ENCODE peak calls at places on chromosomes 1 and 21, in nine cellular contexts. G is A549, R is IMR-90, O is body of pancreas, X is uterus, Y is H1, C is gastrocnemius medialis, N is adrenal gland, B is prostate gland. P is an unnamed sample.

GRCh38 chr1:13619909-13620308 is 36.3 kb downstream of the PDPN start:
- DNase-seq in R (no peak), N (no peak), X (peak), C (peak), O (peak), B (peak), G (no peak), Y (no peak), P (no peak)

GRCh38 chr1:229420765-229421164 is 13.1 kb downstream of the ACTA1 start:
- DNase-seq in O (no peak), R (no peak), Y (no peak), B (no peak), X (no peak), C (no peak), G (no peak), N (no peak), P (no peak)

GRCh38 chr1:113592223-113592622 is 167.1 kb downstream of the PHTF1 start:
- DNase-seq in R (no peak), O (no peak), B (no peak), X (no peak), N (no peak), C (no peak), G (no peak), Y (no peak), P (no peak)

GRCh38 chr21:34915364-34915834 is 133.7 kb downstream of the RUNX1 start:
- DNase-seq in G (no peak), N (no peak), R (peak), B (no peak), X (no peak), C (no peak), Y (no peak), O (no peak), P (no peak)

GRCh38 chr21:44920694-44921604 is at the start of gene ITGB2:
- DNase-seq in X (no peak), B (no peak), Y (no peak), N (no peak), C (no peak), O (no peak), R (no peak), G (no peak), P (peak)

GRCh38 chr1:203342192-203342940 is 8.6 kb downstream of the FMOD start:
- DNase-seq in O (peak), X (peak), B (peak), G (peak), R (peak), Y (no peak), N (peak), C (no peak), P (peak)

GRCh38 chr1:153742411-153743142 is 14.7 kb downstream of the INTS3 start:
- DNase-seq in B (no peak), G (no peak), N (peak), O (peak), X (no peak), C (no peak), R (peak), Y (no peak), P (no peak)

GRCh38 chr1:229887043-229887822 is 179.8 kb upstream of the GALNT2 start:
- DNase-seq in X (no peak), N (no peak), Y (no peak), B (no peak), G (no peak), R (no peak), O (peak), C (peak), P (peak)

GRCh38 chr1:203771901-203772301 is 6.9 kb downstream of the LAX1 start:
- DNase-seq in X (peak), Y (no peak), B (no peak), G (no peak), R (no peak), N (no peak), O (no peak), C (peak), P (no peak)

GRCh38 chr1:94614168-94614815 is 72.7 kb upstream of the F3 start:
- DNase-seq in C (no peak), R (no peak), B (no peak), Y (no peak), N (no peak), X (no peak), O (no peak), G (no peak), P (no peak)

GRCh38 chr1:207276465-207276864 is 45.0 kb upstream of the CD55 start:
- DNase-seq in R (no peak), C (no peak), B (no peak), G (no peak), N (no peak), X (no peak), Y (no peak), O (no peak), P (no peak)

GRCh38 chr1:62245201-62245600 is 50.6 kb downstream of the L1TD1 start:
- DNase-seq in C (no peak), Y (no peak), O (no peak), B (no peak), N (no peak), X (no peak), R (no peak), G (no peak), P (no peak)

GRCh38 chr1:235207202-235207565 is 46.1 kb upstream of the RBM34 start:
- DNase-seq in G (no peak), Y (no peak), R (no peak), B (no peak), X (no peak), N (no peak), O (no peak), C (no peak), P (no peak)

GRCh38 chr1:93526431-93526830 is 78.5 kb downstream of the FNBP1L start:
- DNase-seq in B (no peak), N (no peak), R (no peak), Y (no peak), O (no peak), X (no peak), C (no peak), G (no peak), P (no peak)

GRCh38 chr21:41895643-41896493 is 16.7 kb upstream of the PRDM15 start:
- DNase-seq in C (no peak), Y (no peak), B (no peak), G (no peak), N (no peak), O (no peak), R (peak), X (no peak), P (no peak)

GRCh38 chr1:116255486-116255885 is 117.6 kb upstream of the ATP1A1 start:
- DNase-seq in Y (no peak), R (no peak), G (no peak), O (no peak), N (no peak), C (no peak), X (no peak), B (no peak), P (no peak)

GRCh38 chr1:210371916-210372315 is 43.2 kb downstream of the HHAT start:
- DNase-seq in B (no peak), G (no peak), C (no peak), X (no peak), R (no peak), Y (no peak), O (no peak), N (no peak), P (no peak)

GRCh38 chr1:38929476-38929875 is 12.2 kb downstream of the RHBDL2 start:
- DNase-seq in R (no peak), C (no peak), Y (no peak), N (no peak), X (no peak), B (no peak), O (no peak), G (no peak), P (no peak)

GRCh38 chr1:18107671-18108312 is at the start of gene IGSF21:
- DNase-seq in R (no peak), Y (no peak), O (no peak), B (no peak), G (no peak), X (no peak), C (no peak), N (no peak), P (no peak)

GRCh38 chr1:11598461-11598860 is 55.8 kb downstream of the FBXO2 start:
- DNase-seq in O (no peak), B (no peak), G (no peak), R (peak), N (no peak), C (no peak), Y (no peak), X (no peak), P (no peak)

GRCh38 chr1:31701137-31701736 is 2.6 kb downstream of the COL16A1 start:
- DNase-seq in N (peak), C (peak), B (peak), X (peak), G (peak), Y (no peak), O (peak), R (peak), P (peak)

GRCh38 chr1:218547901-218548730 is 203.0 kb downstream of the TGFB2 start:
- DNase-seq in G (no peak), Y (no peak), N (no peak), X (no peak), C (no peak), O (peak), B (no peak), R (no peak), P (no peak)

GRCh38 chr1:23611601-23612327 is 52.5 kb upstream of the ID3 start:
- DNase-seq in N (no peak), O (peak), X (no peak), C (no peak), G (no peak), B (no peak), Y (no peak), R (no peak), P (no peak)

GRCh38 chr1:216815239-216815955 is 92.2 kb upstream of the ESRRG start:
- DNase-seq in G (no peak), R (peak), Y (no peak), C (peak), B (peak), N (no peak), X (no peak), O (no peak), P (no peak)

DNA sequence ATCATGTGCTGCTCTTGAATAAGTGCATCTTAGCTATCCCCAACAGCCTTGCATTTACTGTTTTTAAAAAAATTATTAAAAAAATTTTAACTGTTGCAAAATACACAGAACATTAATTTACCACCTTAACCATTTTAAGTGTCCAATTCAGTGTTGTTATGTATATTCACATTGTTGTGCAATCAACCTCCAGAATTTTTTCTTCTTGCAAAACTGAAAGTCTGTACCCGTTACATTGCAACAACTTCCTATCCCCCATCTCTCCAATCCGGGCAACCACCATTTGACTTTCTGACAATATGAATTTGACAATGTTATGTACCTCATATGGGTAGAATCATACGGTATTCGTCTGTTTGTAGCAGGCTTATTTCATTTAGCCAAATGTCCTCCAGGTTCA is 83.1 kb downstream of the FMN2 start:
- DNase-seq in O (no peak), Y (no peak), R (no peak), B (no peak), G (no peak), C (no peak), X (no peak), N (no peak), P (no peak)
- TF ChIP-seq POLR2A in O (no peak), Y (no peak), R (no peak), B (no peak), G (no peak), C (no peak), X (no peak), N (no peak), P (no peak)

GRCh38 chr1:225863167-225863566 is 19.0 kb downstream of the TMEM63A start:
- DNase-seq in C (no peak), X (peak), B (no peak), N (no peak), G (no peak), O (no peak), R (peak), Y (no peak), P (no peak)
- H3K27ac ChIP-seq in C (no peak), X (peak), B (no peak), N (no peak), G (no peak), O (no peak), R (no peak), Y (no peak), P (peak)

GRCh38 chr1:22454476-22455056 is 2.9 kb downstream of the ZBTB40 start:
- DNase-seq in O (no peak), N (peak), R (no peak), G (no peak), X (no peak), C (no peak), B (no peak), Y (no peak), P (peak)

GRCh38 chr1:22450421-22451021 is 1.1 kb upstream of the ZBTB40 start:
- DNase-seq in G (no peak), B (no peak), R (no peak), C (no peak), O (peak), X (no peak), N (peak), Y (no peak), P (no peak)

GRCh38 chr1:22451702-22452400 is at the start of gene ZBTB40:
- DNase-seq in N (peak), B (peak), Y (peak), C (peak), R (peak), O (peak), X (peak), G (peak), P (peak)

GRCh38 chr1:22453181-22453580 is 1.5 kb downstream of the ZBTB40 start:
- DNase-seq in G (no peak), Y (no peak), B (no peak), X (no peak), N (no peak), C (no peak), R (no peak), O (no peak), P (no peak)

GRCh38 chr1:22452401-22452963 is 831 bp downstream of the ZBTB40 start:
- DNase-seq in Y (no peak), O (peak), N (no peak), B (peak), C (peak), G (no peak), R (peak), X (no peak), P (no peak)
- TF ChIP-seq POLR2A in Y (no peak), O (no peak), N (peak), B (no peak), C (no peak), G (no peak), R (no peak), X (no peak), P (no peak)

GRCh38 chr1:213649373-213649772 is 338.4 kb upstream of the PROX1 start:
- DNase-seq in O (no peak), X (no peak), B (no peak), Y (no peak), C (no peak), R (no peak), G (no peak), N (no peak), P (no peak)

GRCh38 chr1:213650603-213651002 is 337.2 kb upstream of the PROX1 start:
- DNase-seq in X (no peak), R (no peak), N (no peak), G (no peak), B (no peak), O (no peak), C (no peak), Y (no peak), P (no peak)

GRCh38 chr1:213651077-213651476 is 336.7 kb upstream of the PROX1 start:
- DNase-seq in X (no peak), G (no peak), R (no peak), C (no peak), B (no peak), Y (no peak), O (no peak), N (no peak), P (no peak)

GRCh38 chr1:213652109-213652508 is 335.7 kb upstream of the PROX1 start:
- DNase-seq in B (no peak), N (no peak), C (no peak), G (no peak), R (no peak), Y (no peak), O (no peak), X (no peak), P (no peak)

GRCh38 chr1:213647864-213648650 is 339.7 kb upstream of the PROX1 start:
- DNase-seq in B (no peak), Y (no peak), O (no peak), C (no peak), N (no peak), R (no peak), X (no peak), G (no peak), P (no peak)
- H3K27ac ChIP-seq in B (no peak), Y (no peak), O (no peak), C (no peak), N (no peak), R (no peak), X (no peak), G (no peak), P (no peak)

DNA sequence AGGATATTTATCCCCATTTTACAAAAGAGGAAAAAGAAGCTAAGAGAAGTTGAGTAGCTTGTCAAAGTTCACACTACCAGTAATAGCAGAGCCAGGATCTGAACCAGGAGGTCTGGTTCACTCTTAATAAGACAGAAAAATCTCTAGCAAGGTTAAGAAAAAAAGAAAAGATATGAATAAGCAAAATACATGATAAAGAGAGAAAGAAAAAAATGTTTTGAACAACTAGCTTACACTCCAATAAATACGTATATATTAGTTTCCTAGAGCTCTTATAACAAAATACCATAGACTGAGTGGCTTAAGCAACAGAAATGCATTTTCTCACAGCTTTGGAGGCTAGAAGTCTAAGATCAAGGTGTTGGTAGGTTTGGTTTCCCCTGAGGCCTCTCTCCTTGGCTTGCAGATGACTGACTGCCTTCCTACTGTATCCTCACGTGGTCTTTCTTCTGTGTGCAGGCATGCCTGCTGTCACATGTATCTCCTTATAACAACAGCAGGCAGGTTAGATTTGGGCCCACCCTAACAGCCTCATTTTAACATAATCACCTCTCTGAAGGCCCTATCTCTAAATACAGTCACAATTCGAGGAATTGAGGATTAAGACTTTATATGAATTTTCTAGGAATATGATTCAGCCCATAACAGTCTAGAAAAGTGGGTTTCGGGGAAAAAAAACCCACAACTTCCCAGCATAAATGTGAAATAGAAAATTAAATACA is 60.4 kb downstream of the LEPR start:
- DNase-seq in C (no peak), O (no peak), X (no peak), Y (no peak), G (no peak), B (no peak), N (no peak), R (no peak), P (no peak)
- TF ChIP-seq POLR2A in C (no peak), O (no peak), X (no peak), Y (no peak), G (no peak), B (no peak), N (no peak), R (no peak), P (no peak)

P was measured in stomach.